ENCODE peak calls at places on chromosomes 2 and 18, in seven cellular contexts. Z is heart right ventricle; O is fibroblast of pulmonary artery; B is naive thymus-derived CD8-positive, alpha-beta T cell; X is NCI-H510A treated with DMSO at 0.1 percent for 48 hours; E is HTR-8/SVneo; N is cardiac muscle cell. W is an unnamed sample.

GRCh38 chr18:24009651-24010333 is 4.8 kb upstream of the TTC39C start:
- DNase-seq in Z (no peak), O (no peak), B (peak; percentile 10), X (peak; percentile 50), E (no peak), N (no peak), W (no peak)

GRCh38 chr2:215716971-215717370 is 281.1 kb upstream of the FN1 start:
- DNase-seq in Z (no peak), O (no peak), B (no peak), X (no peak), E (no peak), N (no peak), W (no peak)

GRCh38 chr2:27891063-27891819 is 712 bp downstream of the BABAM2 start:
- DNase-seq in Z (peak; percentile 66), O (peak; percentile 96), B (peak; percentile 98), X (peak; percentile 57), E (peak; percentile 74), N (peak; percentile 27), W (peak; percentile 94)

GRCh38 chr2:17380003-17380402 is 138.2 kb downstream of the RAD51AP2 start:
- DNase-seq in Z (no peak), O (no peak), B (no peak), X (no peak), E (no peak), N (no peak), W (no peak)

GRCh38 chr2:231613655-231614558 is 21.2 kb downstream of the TEX44 start:
- DNase-seq in Z (peak; percentile 94), O (peak; percentile 82), B (peak; percentile 39), X (peak; percentile 99), E (peak; percentile 80), N (peak; percentile 84), W (peak; percentile 84)

GRCh38 chr2:73035899-73036778 is 35.4 kb downstream of the SFXN5 start:
- DNase-seq in Z (no peak), O (no peak), B (no peak), X (no peak), E (no peak), N (no peak), W (peak; percentile 27)

GRCh38 chr2:71082402-71083252 is 14.2 kb downstream of the NAGK start:
- DNase-seq in Z (no peak), O (no peak), B (no peak), X (no peak), E (no peak), N (no peak), W (no peak)

GRCh38 chr2:71510938-71511337 is 57.6 kb downstream of the DYSF start:
- DNase-seq in Z (no peak), O (no peak), B (no peak), X (no peak), E (no peak), N (no peak), W (no peak)

GRCh38 chr2:42929985-42930581 is 137.7 kb upstream of the HAAO start:
- DNase-seq in Z (no peak), O (peak; percentile 90), B (no peak), X (no peak), E (no peak), N (no peak), W (no peak)

GRCh38 chr2:190979906-190980629 is 33.9 kb downstream of the STAT1 start:
- DNase-seq in Z (peak; percentile 78), O (peak; percentile 94), B (no peak), X (peak; percentile 56), E (peak; percentile 68), N (peak; percentile 79), W (no peak)

GRCh38 chr2:191301971-191302370 is 56.8 kb downstream of the MYO1B start:
- DNase-seq in Z (no peak), O (no peak), B (no peak), X (peak; percentile 28), E (no peak), N (peak; percentile 45), W (no peak)

GRCh38 chr2:1752751-1753150 is 8.4 kb upstream of the PXDN start:
- DNase-seq in Z (no peak), O (no peak), B (peak; percentile 26), X (no peak), E (no peak), N (no peak), W (no peak)